ENCODE peak calls at places on chromosomes 5 and 9, in five cellular contexts. H is stomach, A is esophagus muscularis mucosa, V is A549, E is IMR-90. F is an unnamed sample.

GRCh38 chr9:107542401-107542800 is 52.8 kb upstream of the KLF4 start:
- DNase-seq in H (no peak), V (no peak), A (no peak), E (no peak), F (no peak)

GRCh38 chr5:89711526-89711925 is 698.0 kb downstream of the CETN3 start:
- DNase-seq in E (no peak), H (no peak), A (no peak), V (no peak), F (no peak)

GRCh38 chr9:95150903-95151302 is 166.6 kb downstream of the FANCC start:
- DNase-seq in V (no peak), A (no peak), H (no peak), E (no peak), F (no peak)

GRCh38 chr5:96652769-96653455 is 9.3 kb upstream of the CAST start:
- DNase-seq in H (no peak), V (no peak), A (no peak), E (peak; percentile 30), F (no peak)

GRCh38 chr5:74360535-74361210 is 279.9 kb downstream of the ENC1 start:
- DNase-seq in H (no peak), V (no peak), A (no peak), E (no peak), F (peak; percentile 61)

GRCh38 chr5:67030289-67031069 is 166.1 kb downstream of the CD180 start:
- DNase-seq in E (peak; percentile 27), A (no peak), H (no peak), V (no peak), F (no peak)

GRCh38 chr9:79756414-79756813 is 184.6 kb downstream of the TLE4 start:
- DNase-seq in A (no peak), E (no peak), V (no peak), H (no peak), F (no peak)

GRCh38 chr9:1273859-1274258 is 223.7 kb downstream of the DMRT2 start:
- DNase-seq in E (no peak), H (no peak), V (no peak), A (no peak), F (no peak)

GRCh38 chr5:137507150-137507549 is 8.0 kb upstream of the SPOCK1 start:
- DNase-seq in H (no peak), E (no peak), A (no peak), V (no peak), F (no peak)

GRCh38 chr5:2801602-2802525 is 50.4 kb upstream of the IRX2 start:
- DNase-seq in V (no peak), H (no peak), E (no peak), A (peak; percentile 70), F (no peak)

GRCh38 chr5:6812800-6813731 is 99.8 kb downstream of the TENT4A start:
- DNase-seq in A (peak; percentile 89), E (peak; percentile 16), H (peak; percentile 83), V (no peak), F (peak; percentile 81)

GRCh38 chr5:147567917-147568598 is 58.2 kb upstream of the DPYSL3 start:
- DNase-seq in V (no peak), A (no peak), H (no peak), E (peak; percentile 80), F (no peak)

GRCh38 chr9:71647094-71647591 is 121.2 kb downstream of the CEMIP2 start:
- DNase-seq in H (peak; percentile 63), E (peak; percentile 72), A (peak; percentile 91), V (no peak), F (peak; percentile 61)

GRCh38 chr5:151213803-151214613 is 9.9 kb downstream of the CCDC69 start:
- DNase-seq in V (no peak), E (no peak), H (peak; percentile 72), A (no peak), F (peak; percentile 57)

GRCh38 chr9:23615569-23615968 is 210.5 kb downstream of the ELAVL2 start:
- DNase-seq in E (no peak), A (no peak), H (no peak), V (no peak), F (no peak)

GRCh38 chr5:141559481-141559880 is 59.3 kb downstream of the DIAPH1 start:
- DNase-seq in H (no peak), A (no peak), V (no peak), E (peak; percentile 73), F (no peak)

GRCh38 chr5:4989121-4989520 is 151.0 kb upstream of the ADAMTS16 start:
- DNase-seq in A (no peak), V (no peak), E (no peak), H (no peak), F (no peak)

GRCh38 chr5:68196876-68197275 is 18.7 kb upstream of the PIK3R1 start:
- DNase-seq in V (no peak), E (no peak), H (no peak), A (no peak), F (no peak)

GRCh38 chr9:75715360-75715759 is 175.1 kb upstream of the PCSK5 start:
- DNase-seq in E (no peak), A (no peak), V (no peak), H (no peak), F (no peak)

GRCh38 chr9:130106860-130107848 is 53.4 kb downstream of the GPR107 start:
- DNase-seq in H (peak; percentile 87), E (peak; percentile 87), A (peak; percentile 95), V (peak; percentile 59), F (peak; percentile 95)

GRCh38 chr5:147176422-147176821 is 58.4 kb upstream of the STK32A start:
- DNase-seq in H (no peak), A (no peak), V (no peak), E (no peak), F (no peak)

DNA sequence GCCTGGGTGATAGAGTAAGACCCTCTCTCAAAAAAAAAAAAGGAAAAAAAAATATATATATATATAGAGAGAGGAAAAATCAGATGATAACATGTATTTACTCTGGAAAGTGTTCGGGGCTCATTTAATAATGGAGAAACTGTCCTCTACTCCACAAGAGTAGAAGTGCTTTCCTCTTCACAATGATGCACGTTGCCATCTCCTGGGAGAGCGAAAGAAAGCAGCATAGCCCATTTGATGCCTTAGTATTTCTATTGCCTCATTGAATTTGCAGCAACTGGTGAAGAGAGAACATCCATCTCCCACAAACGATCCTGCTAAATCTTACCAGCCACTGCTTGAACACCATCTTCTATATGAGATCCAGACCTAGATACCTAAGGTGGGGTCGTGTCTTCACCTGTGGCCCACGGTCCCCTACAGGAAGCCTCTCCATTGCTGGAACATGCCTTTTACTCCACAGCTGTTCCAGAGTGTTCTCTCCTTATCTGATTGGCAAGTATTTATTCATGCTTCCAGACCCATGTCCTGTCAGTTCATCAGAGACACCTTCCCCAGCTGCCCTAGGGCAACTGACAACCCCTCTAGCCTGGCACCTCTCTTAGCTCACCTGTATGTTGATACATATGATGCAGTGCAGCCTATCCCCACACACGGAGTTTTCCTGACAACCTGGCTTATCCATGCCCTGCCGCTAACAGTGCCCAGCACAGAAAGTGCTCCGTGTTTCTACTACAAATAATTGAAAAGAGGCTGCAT is 115.3 kb downstream of the MARCHF11 start:
- DNase-seq in H (no peak), A (no peak), E (no peak), V (no peak), F (no peak)
- TF ChIP-seq CTCF in H (no peak), A (no peak), E (no peak), V (no peak), F (no peak)

DNA sequence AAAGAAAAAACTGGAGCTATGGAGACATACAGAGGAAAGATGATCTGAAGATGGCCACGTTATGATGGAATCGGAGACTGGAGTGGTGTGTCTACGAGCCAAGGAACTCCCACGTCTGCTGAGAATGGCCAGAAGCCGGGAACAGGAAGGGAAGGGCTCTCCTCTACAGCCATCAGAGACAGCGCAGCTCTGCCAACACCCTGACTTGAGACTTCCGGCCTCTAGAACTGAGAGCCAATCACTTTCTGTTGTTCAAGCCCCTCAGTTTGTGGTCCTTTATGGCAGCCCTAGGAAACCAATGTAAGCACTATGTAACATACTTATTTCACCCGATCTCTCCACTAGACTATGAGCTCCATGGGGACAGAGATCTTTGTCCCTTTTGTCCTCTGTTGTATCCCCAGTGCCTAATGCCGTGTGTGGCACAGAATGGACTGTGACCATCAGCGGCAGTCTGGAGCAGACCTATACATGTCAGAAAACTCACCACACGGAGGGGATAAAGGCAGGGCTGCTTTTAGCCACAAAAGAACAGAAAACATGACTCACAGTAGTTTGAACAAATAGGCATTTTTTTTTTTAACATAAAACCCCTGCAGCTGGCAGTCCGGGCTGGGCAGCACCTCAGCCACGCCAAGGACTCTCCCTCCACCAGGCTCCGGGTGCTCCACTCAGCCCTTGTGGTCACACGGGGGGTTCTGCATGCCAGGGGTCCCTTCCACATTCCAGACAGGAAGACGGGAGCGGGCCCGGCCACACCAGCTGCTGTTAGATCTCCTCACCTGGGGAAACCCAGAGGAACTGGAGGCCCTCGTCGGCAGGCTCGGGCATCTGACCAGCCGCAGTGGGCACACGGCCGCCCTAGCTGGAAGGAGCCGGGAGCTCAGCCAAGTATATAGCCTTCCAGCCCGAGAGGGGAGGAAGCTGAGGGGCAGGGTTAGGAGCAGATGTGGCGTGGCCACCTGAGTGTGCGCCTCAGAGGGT is 16.1 kb upstream of the MXD3 start:
- DNase-seq in V (no peak), H (no peak), A (no peak), E (peak; percentile 33), F (no peak)
- TF ChIP-seq POLR2A in V (no peak), H (no peak), A (no peak), E (no peak), F (no peak)

GRCh38 chr5:37777472-37778135 is 62.2 kb downstream of the GDNF start:
- DNase-seq in V (no peak), A (no peak), H (peak; percentile 34), E (peak; percentile 48), F (no peak)

GRCh38 chr5:37776826-37777225 is 63.0 kb downstream of the GDNF start:
- DNase-seq in H (no peak), A (no peak), V (no peak), E (peak; percentile 45), F (no peak)

GRCh38 chr5:37772255-37772654 is 67.6 kb downstream of the GDNF start:
- DNase-seq in E (no peak), V (no peak), A (no peak), H (no peak), F (no peak)

GRCh38 chr5:37773809-37774208 is 66.0 kb downstream of the GDNF start:
- DNase-seq in H (no peak), V (no peak), A (no peak), E (no peak), F (no peak)

GRCh38 chr5:37774912-37775483 is 64.8 kb downstream of the GDNF start:
- DNase-seq in V (peak; percentile 13), H (no peak), A (no peak), E (peak; percentile 31), F (peak; percentile 63)
- TF ChIP-seq CTCF in V (peak; percentile 26), H (no peak), A (peak; percentile 14), E (peak; percentile 54), F (no peak)

DNA sequence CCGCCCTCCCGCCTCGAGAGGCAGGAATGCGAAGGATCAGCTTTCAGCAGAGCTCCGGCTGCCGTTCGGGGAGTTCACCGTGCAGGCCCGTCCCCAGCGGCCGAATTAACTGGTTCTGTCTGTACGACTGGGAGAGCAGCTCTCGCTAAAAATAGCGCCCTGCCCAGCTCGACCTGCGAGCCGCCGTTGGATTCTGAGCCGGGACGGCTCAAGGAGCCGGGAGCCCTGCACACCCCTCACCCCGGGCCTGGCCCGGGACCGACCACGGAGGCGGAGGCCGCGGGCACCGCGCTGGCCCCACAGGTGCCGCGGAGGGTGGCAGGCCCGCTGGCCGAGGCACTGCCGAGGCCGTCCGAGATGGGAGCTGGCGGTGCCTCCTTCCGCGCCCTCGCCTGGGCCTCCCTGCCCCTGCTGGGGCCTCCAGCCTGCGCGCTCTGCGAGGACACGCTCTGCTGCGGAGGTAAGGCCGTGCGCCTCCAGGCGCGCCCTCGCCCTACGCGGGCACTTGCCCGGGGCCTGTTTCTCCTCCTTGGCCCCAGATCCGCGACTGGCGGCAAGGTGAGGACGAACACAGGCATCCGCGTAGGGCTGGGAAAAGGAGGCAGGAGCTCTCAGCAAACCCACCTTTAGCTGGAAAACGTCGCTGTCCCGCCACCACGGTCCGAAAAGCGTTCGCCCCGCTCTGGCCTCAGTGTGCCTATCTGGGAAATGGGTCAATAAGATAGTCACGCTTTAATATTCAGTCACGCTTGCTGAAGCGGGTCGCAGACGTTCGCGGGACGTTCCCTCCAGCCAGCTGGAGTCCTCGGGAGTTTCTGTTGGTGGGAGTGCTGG is 53.0 kb upstream of the DAB2IP start:
- DNase-seq in E (peak; percentile 86), A (no peak), H (peak; percentile 89), V (no peak), F (peak; percentile 77)
- TF ChIP-seq POLR2A in E (no peak), A (peak; percentile 30), H (no peak), V (no peak), F (no peak)

F was measured in testis.